ENCODE peak calls at places on chromosomes 12 and 14, in seven cellular contexts. One of them, this sample, is unnamed.
A peak's percentile ranks its signal among the peaks of the same experiment; 100 is the strongest.

GRCh38 chr12:19316420-19316819 is 122.9 kb upstream of the AEBP2 start:
- DNase-seq in K562: no peak
- DNase-seq in mammary epithelial cell: peak; percentile 21
- DNase-seq in Karpas-422: no peak
- DNase-seq in GM23338: no peak
- DNase-seq in A549: no peak
- DNase-seq in neural progenitor cell: no peak
- DNase-seq in this sample: peak; percentile 9

GRCh38 chr12:29044799-29045198 is 104.3 kb upstream of the FAR2 start:
- DNase-seq in neural progenitor cell: no peak
- DNase-seq in GM23338: no peak
- DNase-seq in mammary epithelial cell: no peak
- DNase-seq in Karpas-422: no peak
- DNase-seq in K562: no peak
- DNase-seq in A549: no peak
- DNase-seq in this sample: no peak

GRCh38 chr12:67111182-67111581 is 158.0 kb upstream of the CAND1 start:
- DNase-seq in neural progenitor cell: peak; percentile 40
- DNase-seq in K562: no peak
- DNase-seq in Karpas-422: no peak
- DNase-seq in GM23338: no peak
- DNase-seq in mammary epithelial cell: no peak
- DNase-seq in A549: no peak
- DNase-seq in this sample: no peak

GRCh38 chr12:130114952-130115351 is 47.3 kb upstream of the FZD10 start:
- DNase-seq in A549: no peak
- DNase-seq in neural progenitor cell: no peak
- DNase-seq in GM23338: no peak
- DNase-seq in K562: no peak
- DNase-seq in Karpas-422: no peak
- DNase-seq in mammary epithelial cell: no peak
- DNase-seq in this sample: no peak

GRCh38 chr14:74038015-74038859 is 19.1 kb downstream of the BBOF1 start:
- DNase-seq in mammary epithelial cell: peak; percentile 47
- DNase-seq in K562: peak; percentile 30
- DNase-seq in GM23338: peak; percentile 73
- DNase-seq in Karpas-422: peak; percentile 89
- DNase-seq in neural progenitor cell: peak; percentile 52
- DNase-seq in A549: peak; percentile 62
- DNase-seq in this sample: peak; percentile 84

GRCh38 chr14:85444685-85445084 is 85.3 kb upstream of the FLRT2 start:
- DNase-seq in K562: no peak
- DNase-seq in neural progenitor cell: no peak
- DNase-seq in GM23338: no peak
- DNase-seq in Karpas-422: no peak
- DNase-seq in mammary epithelial cell: no peak
- DNase-seq in A549: no peak
- DNase-seq in this sample: peak; percentile 40

GRCh38 chr12:110971189-110971920 is 51.0 kb upstream of the MYL2 start:
- DNase-seq in neural progenitor cell: no peak
- DNase-seq in GM23338: no peak
- DNase-seq in mammary epithelial cell: no peak
- DNase-seq in A549: no peak
- DNase-seq in K562: no peak
- DNase-seq in Karpas-422: no peak
- DNase-seq in this sample: no peak

GRCh38 chr12:57893460-57894353 is 47.2 kb upstream of the CTDSP2 start:
- DNase-seq in Karpas-422: no peak
- DNase-seq in mammary epithelial cell: no peak
- DNase-seq in neural progenitor cell: peak; percentile 47
- DNase-seq in GM23338: peak; percentile 61
- DNase-seq in K562: no peak
- DNase-seq in A549: no peak
- DNase-seq in this sample: no peak

GRCh38 chr12:109630107-109630506 is 56.5 kb downstream of the MVK start:
- DNase-seq in K562: no peak
- DNase-seq in GM23338: no peak
- DNase-seq in A549: no peak
- DNase-seq in neural progenitor cell: no peak
- DNase-seq in mammary epithelial cell: no peak
- DNase-seq in Karpas-422: no peak
- DNase-seq in this sample: no peak
- H3K4me2 ChIP-seq in K562: no peak overlapping the region
- H3K4me2 ChIP-seq in GM23338: no peak overlapping the region
- H3K4me2 ChIP-seq in A549: no peak overlapping the region
- H3K4me2 ChIP-seq in neural progenitor cell: no peak overlapping the region
- H3K4me2 ChIP-seq in mammary epithelial cell: no peak overlapping the region
- H3K4me2 ChIP-seq in Karpas-422: no peak overlapping the region
- H3K4me2 ChIP-seq in this sample: no peak overlapping the region

GRCh38 chr12:113899844-113900471 is 66.2 kb downstream of the RBM19 start:
- DNase-seq in Karpas-422: no peak
- DNase-seq in neural progenitor cell: peak; percentile 71
- DNase-seq in K562: no peak
- DNase-seq in GM23338: peak; percentile 42
- DNase-seq in A549: no peak
- DNase-seq in mammary epithelial cell: peak; percentile 54
- DNase-seq in this sample: no peak
- H3K27ac ChIP-seq in Karpas-422: no peak overlapping the region
- H3K27ac ChIP-seq in neural progenitor cell: no peak overlapping the region
- H3K27ac ChIP-seq in K562: no peak overlapping the region
- H3K27ac ChIP-seq in GM23338: peak overlapping the region; percentile 72
- H3K27ac ChIP-seq in A549: no peak overlapping the region
- H3K27ac ChIP-seq in mammary epithelial cell: peak overlapping the region; percentile 5
- H3K27ac ChIP-seq in this sample: no peak overlapping the region

GRCh38 chr12:90974286-90974685 is 19.3 kb upstream of the CCER1 start:
- DNase-seq in mammary epithelial cell: peak; percentile 6
- DNase-seq in neural progenitor cell: no peak
- DNase-seq in Karpas-422: no peak
- DNase-seq in GM23338: no peak
- DNase-seq in A549: no peak
- DNase-seq in K562: no peak
- DNase-seq in this sample: peak; percentile 70
- H3K4me2 ChIP-seq in mammary epithelial cell: no peak overlapping the region
- H3K4me2 ChIP-seq in neural progenitor cell: no peak overlapping the region
- H3K4me2 ChIP-seq in Karpas-422: no peak overlapping the region
- H3K4me2 ChIP-seq in GM23338: no peak overlapping the region
- H3K4me2 ChIP-seq in A549: peak overlapping the region; percentile 33
- H3K4me2 ChIP-seq in K562: no peak overlapping the region
- H3K4me2 ChIP-seq in this sample: peak overlapping the region; percentile 29

GRCh38 chr12:71038960-71039359 is 118.4 kb upstream of the PTPRR start:
- DNase-seq in neural progenitor cell: no peak
- DNase-seq in K562: no peak
- DNase-seq in A549: no peak
- DNase-seq in GM23338: no peak
- DNase-seq in Karpas-422: no peak
- DNase-seq in mammary epithelial cell: no peak
- DNase-seq in this sample: no peak

GRCh38 chr12:71046215-71046614 is 111.6 kb downstream of the TSPAN8 start:
- DNase-seq in neural progenitor cell: no peak
- DNase-seq in A549: no peak
- DNase-seq in K562: no peak
- DNase-seq in Karpas-422: no peak
- DNase-seq in mammary epithelial cell: peak; percentile 2
- DNase-seq in GM23338: no peak
- DNase-seq in this sample: peak; percentile 94

GRCh38 chr12:71045781-71046180 is 112.0 kb downstream of the TSPAN8 start:
- DNase-seq in GM23338: no peak
- DNase-seq in K562: no peak
- DNase-seq in neural progenitor cell: no peak
- DNase-seq in mammary epithelial cell: no peak
- DNase-seq in A549: no peak
- DNase-seq in Karpas-422: no peak
- DNase-seq in this sample: peak; percentile 78

DNA sequence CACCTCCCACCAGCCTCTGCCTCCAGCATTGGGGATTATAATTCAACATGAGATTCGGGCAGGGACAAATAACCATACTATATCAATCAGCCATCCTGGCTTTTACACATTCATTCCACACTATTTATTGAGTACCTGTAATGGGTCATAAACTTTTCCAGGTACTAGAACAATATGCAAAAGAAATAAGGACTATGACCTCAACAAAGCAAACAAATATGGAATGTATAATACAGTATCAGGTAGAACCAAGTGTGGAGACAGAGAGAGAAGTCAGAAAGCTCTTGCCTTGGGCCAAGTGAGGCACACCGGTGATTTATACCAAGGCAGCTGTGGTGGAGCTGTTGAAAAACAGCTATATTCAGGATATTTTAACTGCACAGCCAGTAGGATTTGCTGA is 116.3 kb downstream of the TSPAN8 start:
- DNase-seq in Karpas-422: no peak
- DNase-seq in A549: no peak
- DNase-seq in GM23338: no peak
- DNase-seq in mammary epithelial cell: no peak
- DNase-seq in neural progenitor cell: no peak
- DNase-seq in K562: no peak
- DNase-seq in this sample: peak; percentile 22
- H3K27ac ChIP-seq in Karpas-422: no peak overlapping the region
- H3K27ac ChIP-seq in A549: no peak overlapping the region
- H3K27ac ChIP-seq in GM23338: no peak overlapping the region
- H3K27ac ChIP-seq in mammary epithelial cell: no peak overlapping the region
- H3K27ac ChIP-seq in neural progenitor cell: no peak overlapping the region
- H3K27ac ChIP-seq in K562: no peak overlapping the region
- H3K27ac ChIP-seq in this sample: no peak overlapping the region

GRCh38 chr14:34865889-34866574 is 9.1 kb downstream of the BAZ1A start:
- DNase-seq in Karpas-422: no peak
- DNase-seq in A549: no peak
- DNase-seq in neural progenitor cell: no peak
- DNase-seq in mammary epithelial cell: no peak
- DNase-seq in K562: no peak
- DNase-seq in GM23338: peak; percentile 14
- DNase-seq in this sample: no peak

GRCh38 chr14:34863844-34864243 is 11.3 kb downstream of the BAZ1A start:
- DNase-seq in Karpas-422: no peak
- DNase-seq in GM23338: no peak
- DNase-seq in A549: no peak
- DNase-seq in mammary epithelial cell: no peak
- DNase-seq in K562: no peak
- DNase-seq in neural progenitor cell: no peak
- DNase-seq in this sample: no peak

GRCh38 chr14:34872822-34873590 is 2.2 kb downstream of the BAZ1A start:
- DNase-seq in neural progenitor cell: peak; percentile 5
- DNase-seq in GM23338: peak; percentile 16
- DNase-seq in mammary epithelial cell: peak; percentile 79
- DNase-seq in Karpas-422: peak; percentile 66
- DNase-seq in A549: peak; percentile 46
- DNase-seq in K562: no peak
- DNase-seq in this sample: no peak

DNA sequence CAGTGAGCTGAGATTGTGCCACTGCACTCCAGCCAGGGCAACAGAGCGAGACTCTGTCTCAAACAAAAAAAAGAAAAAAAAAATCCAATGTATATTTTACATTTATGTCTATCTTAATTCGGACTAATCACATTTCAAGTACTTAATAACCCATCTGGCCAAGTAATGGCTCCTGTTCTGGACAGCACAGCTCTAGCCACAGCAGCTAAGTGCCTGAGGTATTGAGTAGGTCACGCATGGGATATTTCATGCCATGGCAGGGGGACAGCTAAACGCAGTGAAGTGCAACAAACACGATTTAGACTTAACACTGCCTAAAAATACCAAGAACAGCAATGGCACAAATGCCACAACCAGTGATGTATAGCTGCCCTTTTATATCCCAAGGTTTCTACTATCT is 8.0 kb downstream of the BAZ1A start:
- DNase-seq in mammary epithelial cell: no peak
- DNase-seq in neural progenitor cell: no peak
- DNase-seq in GM23338: no peak
- DNase-seq in K562: no peak
- DNase-seq in Karpas-422: no peak
- DNase-seq in A549: no peak
- DNase-seq in this sample: no peak
- H3K4me2 ChIP-seq in mammary epithelial cell: no peak overlapping the region
- H3K4me2 ChIP-seq in neural progenitor cell: no peak overlapping the region
- H3K4me2 ChIP-seq in GM23338: no peak overlapping the region
- H3K4me2 ChIP-seq in K562: no peak overlapping the region
- H3K4me2 ChIP-seq in Karpas-422: no peak overlapping the region
- H3K4me2 ChIP-seq in A549: no peak overlapping the region
- H3K4me2 ChIP-seq in this sample: no peak overlapping the region

DNA sequence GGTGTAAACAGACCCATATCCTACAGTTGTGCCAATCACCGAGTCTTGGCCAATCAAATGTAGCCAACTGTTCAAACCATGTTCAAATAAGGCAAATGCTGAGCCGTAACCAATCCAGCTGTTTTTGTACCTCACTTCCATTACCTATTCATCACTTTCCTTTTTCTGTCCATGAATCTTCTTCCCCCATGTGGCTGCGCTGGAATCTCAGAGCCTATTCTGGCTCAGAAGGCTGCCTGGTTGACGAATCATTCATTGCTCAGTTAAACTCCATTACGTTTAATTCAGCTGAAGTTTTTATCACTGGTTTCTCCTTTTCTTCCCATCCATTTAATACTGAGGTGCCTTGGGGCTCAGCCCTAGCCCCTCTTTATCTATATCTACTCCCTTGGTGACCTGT is 71.1 kb downstream of the TBC1D30 start:
- DNase-seq in A549: no peak
- DNase-seq in mammary epithelial cell: no peak
- DNase-seq in GM23338: no peak
- DNase-seq in neural progenitor cell: no peak
- DNase-seq in K562: no peak
- DNase-seq in Karpas-422: no peak
- DNase-seq in this sample: peak; percentile 47
- H3K27ac ChIP-seq in A549: no peak overlapping the region
- H3K27ac ChIP-seq in mammary epithelial cell: no peak overlapping the region
- H3K27ac ChIP-seq in GM23338: no peak overlapping the region
- H3K27ac ChIP-seq in neural progenitor cell: no peak overlapping the region
- H3K27ac ChIP-seq in K562: no peak overlapping the region
- H3K27ac ChIP-seq in Karpas-422: no peak overlapping the region
- H3K27ac ChIP-seq in this sample: peak overlapping the region; percentile 74

GRCh38 chr12:42474391-42474790 is 115.2 kb downstream of the PRICKLE1 start:
- DNase-seq in K562: no peak
- DNase-seq in GM23338: no peak
- DNase-seq in Karpas-422: no peak
- DNase-seq in A549: peak; percentile 18
- DNase-seq in neural progenitor cell: no peak
- DNase-seq in mammary epithelial cell: peak; percentile 95
- DNase-seq in this sample: peak; percentile 84

GRCh38 chr12:42475055-42475454 is 114.5 kb downstream of the PRICKLE1 start:
- DNase-seq in mammary epithelial cell: peak; percentile 20
- DNase-seq in K562: no peak
- DNase-seq in Karpas-422: no peak
- DNase-seq in A549: no peak
- DNase-seq in neural progenitor cell: no peak
- DNase-seq in GM23338: no peak
- DNase-seq in this sample: no peak

GRCh38 chr12:42482086-42482819 is 107.3 kb downstream of the PRICKLE1 start:
- DNase-seq in K562: no peak
- DNase-seq in Karpas-422: no peak
- DNase-seq in mammary epithelial cell: peak; percentile 50
- DNase-seq in GM23338: no peak
- DNase-seq in neural progenitor cell: peak; percentile 52
- DNase-seq in A549: no peak
- DNase-seq in this sample: peak; percentile 69

GRCh38 chr12:42481368-42481767 is 108.2 kb downstream of the PRICKLE1 start:
- DNase-seq in mammary epithelial cell: no peak
- DNase-seq in GM23338: peak; percentile 73
- DNase-seq in neural progenitor cell: peak; percentile 75
- DNase-seq in Karpas-422: no peak
- DNase-seq in A549: no peak
- DNase-seq in K562: no peak
- DNase-seq in this sample: no peak

GRCh38 chr12:42477931-42478330 is 111.6 kb downstream of the PRICKLE1 start:
- DNase-seq in GM23338: no peak
- DNase-seq in Karpas-422: no peak
- DNase-seq in K562: no peak
- DNase-seq in mammary epithelial cell: no peak
- DNase-seq in neural progenitor cell: no peak
- DNase-seq in A549: no peak
- DNase-seq in this sample: no peak
- H3K4me2 ChIP-seq in GM23338: no peak overlapping the region
- H3K4me2 ChIP-seq in Karpas-422: no peak overlapping the region
- H3K4me2 ChIP-seq in K562: no peak overlapping the region
- H3K4me2 ChIP-seq in mammary epithelial cell: no peak overlapping the region
- H3K4me2 ChIP-seq in neural progenitor cell: no peak overlapping the region
- H3K4me2 ChIP-seq in A549: no peak overlapping the region
- H3K4me2 ChIP-seq in this sample: no peak overlapping the region

This sample was measured in PC-3.